ENCODE peak calls at places on chromosomes 7 and 10, in ten cellular contexts. Z, G, O, C, H, I, V, E, L and M are unnamed samples.

GRCh38 chr10:99740261-99740660 is 8.2 kb downstream of the CUTC start:
- DNase-seq in Z (no peak), G (no peak), O (no peak), C (no peak), H (no peak), I (no peak), V (no peak), E (no peak), L (no peak), M (no peak)

GRCh38 chr7:28505861-28506260 is 93.5 kb downstream of the CREB5 start:
- DNase-seq in Z (no peak), G (no peak), O (no peak), C (no peak), H (no peak), I (no peak), V (no peak), E (no peak), L (no peak), M (no peak)

GRCh38 chr10:122263971-122264370 is 7.1 kb upstream of the BTBD16 start:
- DNase-seq in Z (no peak), G (no peak), O (no peak), C (no peak), H (no peak), I (no peak), V (no peak), E (peak; percentile 78), L (no peak), M (no peak)

GRCh38 chr7:2688409-2689342 is 674 bp downstream of the AMZ1 start:
- DNase-seq in Z (no peak), G (peak; percentile 62), O (no peak), C (no peak), H (no peak), I (no peak), V (no peak), E (no peak), L (no peak), M (no peak)

GRCh38 chr10:45000138-45000763 is 472 bp upstream of the ZNF22 start:
- DNase-seq in Z (no peak), G (no peak), O (no peak), C (peak; percentile 38), H (peak; percentile 86), I (peak; percentile 55), V (no peak), E (peak; percentile 36), L (no peak), M (peak; percentile 69)

GRCh38 chr10:78316451-78316931 is 282.8 kb downstream of the RPS24 start:
- DNase-seq in Z (no peak), G (no peak), O (no peak), C (no peak), H (no peak), I (peak; percentile 16), V (no peak), E (peak; percentile 47), L (no peak), M (no peak)

GRCh38 chr7:7808156-7808555 is 89.7 kb upstream of the RPA3 start:
- DNase-seq in Z (no peak), G (no peak), O (no peak), C (no peak), H (no peak), I (no peak), V (no peak), E (peak; percentile 62), L (no peak), M (no peak)

GRCh38 chr7:141593134-141593533 is 41.9 kb downstream of the AGK start:
- DNase-seq in Z (no peak), G (no peak), O (no peak), C (no peak), H (no peak), I (no peak), V (no peak), E (peak; percentile 77), L (no peak), M (no peak)

GRCh38 chr7:27172823-27173411 is 1.2 kb downstream of the HOXA10 start:
- DNase-seq in Z (no peak), G (no peak), O (no peak), C (peak; percentile 17), H (peak; percentile 58), I (peak; percentile 89), V (no peak), E (no peak), L (no peak), M (peak; percentile 34)

GRCh38 chr10:48608279-48608681 is 3.4 kb upstream of the ARHGAP22 start:
- DNase-seq in Z (no peak), G (peak; percentile 48), O (peak; percentile 76), C (no peak), H (no peak), I (peak; percentile 49), V (peak; percentile 34), E (no peak), L (peak; percentile 58), M (no peak)

GRCh38 chr7:121624922-121625321 is 228.8 kb upstream of the FAM3C start:
- DNase-seq in Z (no peak), G (no peak), O (no peak), C (peak; percentile 25), H (peak; percentile 59), I (no peak), V (no peak), E (peak; percentile 29), L (no peak), M (no peak)

GRCh38 chr7:139403601-139404000 is 43.9 kb downstream of the LUC7L2 start:
- DNase-seq in Z (no peak), G (no peak), O (no peak), C (no peak), H (no peak), I (no peak), V (no peak), E (no peak), L (no peak), M (no peak)

GRCh38 chr7:139407555-139407954 is 47.9 kb downstream of the LUC7L2 start:
- DNase-seq in Z (no peak), G (no peak), O (no peak), C (no peak), H (no peak), I (no peak), V (no peak), E (no peak), L (no peak), M (no peak)
- H3K36me3 ChIP-seq in Z (peaks cover 48% of the 10 kb centered on the region), G (peaks cover 9% of the 10 kb centered on the region), O (peaks cover 93% of the 10 kb centered on the region), C (peaks cover 74% of the 10 kb centered on the region), H (peaks cover 41% of the 10 kb centered on the region), I (no peaks in the 10 kb centered on the region), V (peaks cover 56% of the 10 kb centered on the region), E (peaks cover 80% of the 10 kb centered on the region), L (no peaks in the 10 kb centered on the region), M (peaks cover 98% of the 10 kb centered on the region)

GRCh38 chr7:111858331-111858730 is 296.0 kb upstream of the IMMP2L start:
- DNase-seq in Z (no peak), G (no peak), O (no peak), C (no peak), H (no peak), I (no peak), V (no peak), E (no peak), L (no peak), M (no peak)

GRCh38 chr7:111855161-111855841 is 293.0 kb upstream of the IMMP2L start:
- DNase-seq in Z (no peak), G (peak; percentile 2), O (peak; percentile 18), C (no peak), H (no peak), I (peak; percentile 69), V (peak; percentile 38), E (peak; percentile 39), L (no peak), M (no peak)

GRCh38 chr7:111853231-111853990 is 291.1 kb upstream of the IMMP2L start:
- DNase-seq in Z (no peak), G (no peak), O (no peak), C (no peak), H (no peak), I (no peak), V (no peak), E (no peak), L (no peak), M (no peak)

GRCh38 chr7:111852081-111852480 is 289.8 kb upstream of the IMMP2L start:
- DNase-seq in Z (no peak), G (no peak), O (no peak), C (no peak), H (no peak), I (no peak), V (no peak), E (no peak), L (no peak), M (no peak)

DNA sequence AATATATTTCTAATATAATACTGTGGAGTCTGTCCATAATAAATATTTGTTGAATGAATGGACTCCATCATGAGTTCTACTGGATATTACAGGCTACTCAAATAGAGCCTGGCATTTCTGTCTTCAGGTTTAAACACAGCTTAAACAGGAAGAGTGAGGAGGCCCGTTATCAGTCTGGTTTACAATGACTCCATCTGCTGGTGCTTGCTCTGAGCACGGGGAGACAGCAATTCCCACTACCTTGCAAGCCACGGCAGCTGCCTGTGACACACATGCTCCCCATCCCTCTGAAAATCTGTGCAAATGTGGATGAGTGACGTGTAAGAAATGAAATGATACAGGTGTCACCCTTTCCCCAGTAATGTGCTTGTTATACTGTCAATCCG is 293.5 kb upstream of the IMMP2L start:
- DNase-seq in Z (no peak), G (no peak), O (no peak), C (no peak), H (no peak), I (no peak), V (no peak), E (peak; percentile 4), L (no peak), M (no peak)
- TF ChIP-seq CTCF in Z (no peak), G (no peak), O (no peak), C (no peak), H (no peak), I (no peak), V (no peak), E (peak; percentile 7), L (no peak), M (no peak)

DNA sequence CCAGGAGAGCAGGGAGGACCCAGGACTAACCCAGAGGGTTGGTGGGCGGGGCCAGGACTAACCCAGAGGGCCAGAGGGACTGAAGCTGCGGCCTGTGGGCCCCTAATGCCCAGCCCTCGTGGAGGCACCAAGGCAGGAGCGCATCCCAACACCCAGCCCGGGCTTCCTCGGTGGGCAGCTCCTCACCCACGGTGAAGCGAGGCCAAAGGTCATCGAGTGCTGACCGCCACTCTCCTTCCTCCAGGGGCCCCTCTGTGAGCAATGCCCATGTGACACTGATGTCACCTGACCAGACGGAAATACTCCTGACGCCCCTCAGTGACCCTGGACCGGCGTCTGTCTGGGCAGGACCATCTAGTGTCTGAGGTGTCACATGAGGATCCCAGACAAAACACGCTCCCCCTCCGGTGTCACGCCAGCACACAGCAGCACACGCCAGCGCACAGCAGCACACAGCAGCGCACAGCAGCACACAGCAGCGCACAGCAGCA is 28.7 kb upstream of the GPR146 start:
- DNase-seq in Z (no peak), G (no peak), O (no peak), C (peak; percentile 33), H (no peak), I (no peak), V (no peak), E (no peak), L (no peak), M (no peak)
- H3K27ac ChIP-seq in Z (no peak overlapping the region), G (no peak overlapping the region), O (no peak overlapping the region), C (no peak overlapping the region), H (no peak overlapping the region), I (no peak overlapping the region), V (no peak overlapping the region), E (no peak overlapping the region), L (no peak overlapping the region), M (no peak overlapping the region)

DNA sequence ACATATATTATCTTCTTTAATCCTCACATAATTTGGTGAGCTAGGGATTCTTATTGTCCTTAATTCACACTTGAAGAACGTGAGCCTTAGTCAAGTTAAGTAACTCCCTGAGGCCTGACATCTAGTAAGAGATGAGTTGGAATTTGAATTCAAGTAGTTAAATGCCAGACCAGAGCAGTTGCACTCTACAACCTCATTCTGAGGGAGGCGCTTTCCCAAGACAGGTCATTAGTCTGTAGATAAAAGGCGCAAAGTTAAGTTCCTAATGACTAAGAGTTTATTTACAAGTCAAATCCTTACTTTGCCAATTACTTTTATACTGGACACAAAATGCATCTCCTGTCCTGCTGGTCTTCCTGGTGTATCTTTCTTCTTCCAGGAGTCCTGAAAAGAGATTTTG is 3.6 kb upstream of the EXOC6 start:
- DNase-seq in Z (no peak), G (no peak), O (no peak), C (no peak), H (no peak), I (no peak), V (no peak), E (no peak), L (no peak), M (no peak)
- H3K36me3 ChIP-seq in Z (no peaks in the 10 kb centered on the region), G (no peaks in the 10 kb centered on the region), O (no peaks in the 10 kb centered on the region), C (no peaks in the 10 kb centered on the region), H (no peaks in the 10 kb centered on the region), I (no peaks in the 10 kb centered on the region), V (no peaks in the 10 kb centered on the region), E (no peaks in the 10 kb centered on the region), L (no peaks in the 10 kb centered on the region), M (no peaks in the 10 kb centered on the region)